ENCODE peak calls at places on chromosomes 6 and 20, in seven cellular contexts. C is lung, B is foreskin fibroblast, T is psoas muscle, R is GM12865, W is breast epithelium, H is left lung. N is an unnamed sample.
A peak's percentile ranks its signal among the peaks of the same experiment; 100 is the strongest.

GRCh38 chr6:165579151-165579550 is 83.9 kb downstream of the PDE10A start:
- DNase-seq in C (no peak), B (no peak), T (no peak), R (no peak), W (no peak), H (no peak), N (no peak)

GRCh38 chr20:43755390-43755789 is 28.6 kb upstream of the GTSF1L start:
- DNase-seq in C (no peak), B (peak; percentile 84), T (no peak), R (no peak), W (no peak), H (no peak), N (no peak)

GRCh38 chr20:24695529-24696225 is 226.2 kb downstream of the SYNDIG1 start:
- DNase-seq in C (peak; percentile 17), B (no peak), T (no peak), R (no peak), W (no peak), H (no peak), N (no peak)

GRCh38 chr6:50713977-50714486 is 706 bp downstream of the TFAP2D start:
- DNase-seq in C (no peak), B (no peak), T (no peak), R (no peak), W (no peak), H (no peak), N (no peak)

GRCh38 chr20:34374209-34374749 is 11.2 kb downstream of the ITCH start:
- DNase-seq in C (no peak), B (no peak), T (no peak), R (no peak), W (no peak), H (no peak), N (no peak)

GRCh38 chr6:106801256-106801655 is 171.9 kb downstream of the QRSL1 start:
- DNase-seq in C (no peak), B (no peak), T (no peak), R (no peak), W (no peak), H (no peak), N (no peak)

GRCh38 chr6:158161566-158162254 is 6.4 kb downstream of the SERAC1 start:
- DNase-seq in C (no peak), B (peak; percentile 24), T (no peak), R (no peak), W (no peak), H (no peak), N (peak; percentile 33)

GRCh38 chr6:119669228-119669627 is 319.7 kb upstream of the MAN1A1 start:
- DNase-seq in C (no peak), B (peak; percentile 27), T (no peak), R (no peak), W (no peak), H (no peak), N (no peak)

GRCh38 chr6:287500-287883 is 4.8 kb upstream of the DUSP22 start:
- DNase-seq in C (no peak), B (no peak), T (no peak), R (peak; percentile 58), W (no peak), H (no peak), N (no peak)

GRCh38 chr6:86487660-86488221 is 449.6 kb upstream of the HTR1E start:
- DNase-seq in C (no peak), B (no peak), T (no peak), R (no peak), W (no peak), H (no peak), N (no peak)

GRCh38 chr6:33091957-33092356 is 16.2 kb downstream of the HLA-DPB1 start:
- DNase-seq in C (no peak), B (no peak), T (no peak), R (peak; percentile 77), W (no peak), H (peak; percentile 80), N (peak; percentile 34)

GRCh38 chr20:58981564-58982364 is 708 bp downstream of the NELFCD start:
- DNase-seq in C (no peak), B (no peak), T (no peak), R (peak; percentile 55), W (no peak), H (no peak), N (peak; percentile 33)

GRCh38 chr20:11845311-11845710 is 72.4 kb upstream of the BTBD3 start:
- DNase-seq in C (no peak), B (peak; percentile 18), T (no peak), R (no peak), W (no peak), H (no peak), N (no peak)

GRCh38 chr20:5786930-5787826 is 37.0 kb downstream of the SHLD1 start:
- DNase-seq in C (no peak), B (peak; percentile 82), T (no peak), R (no peak), W (no peak), H (no peak), N (no peak)

GRCh38 chr6:4567141-4567540 is 209.1 kb upstream of the CDYL start:
- DNase-seq in C (no peak), B (peak; percentile 20), T (no peak), R (no peak), W (no peak), H (no peak), N (no peak)

GRCh38 chr6:56235245-56235644 is 12.1 kb downstream of the COL21A1 start:
- DNase-seq in C (no peak), B (peak; percentile 53), T (no peak), R (no peak), W (no peak), H (no peak), N (no peak)

GRCh38 chr6:26329763-26330511 is 35.1 kb upstream of the BTN3A2 start:
- DNase-seq in C (no peak), B (peak; percentile 83), T (no peak), R (peak; percentile 81), W (no peak), H (no peak), N (peak; percentile 55)

GRCh38 chr6:5677219-5678000 is 329.3 kb downstream of the NRN1 start:
- DNase-seq in C (no peak), B (peak; percentile 55), T (no peak), R (no peak), W (no peak), H (no peak), N (no peak)

GRCh38 chr6:71481021-71481420 is 192.4 kb downstream of the OGFRL1 start:
- DNase-seq in C (no peak), B (peak; percentile 45), T (no peak), R (no peak), W (no peak), H (no peak), N (no peak)

DNA sequence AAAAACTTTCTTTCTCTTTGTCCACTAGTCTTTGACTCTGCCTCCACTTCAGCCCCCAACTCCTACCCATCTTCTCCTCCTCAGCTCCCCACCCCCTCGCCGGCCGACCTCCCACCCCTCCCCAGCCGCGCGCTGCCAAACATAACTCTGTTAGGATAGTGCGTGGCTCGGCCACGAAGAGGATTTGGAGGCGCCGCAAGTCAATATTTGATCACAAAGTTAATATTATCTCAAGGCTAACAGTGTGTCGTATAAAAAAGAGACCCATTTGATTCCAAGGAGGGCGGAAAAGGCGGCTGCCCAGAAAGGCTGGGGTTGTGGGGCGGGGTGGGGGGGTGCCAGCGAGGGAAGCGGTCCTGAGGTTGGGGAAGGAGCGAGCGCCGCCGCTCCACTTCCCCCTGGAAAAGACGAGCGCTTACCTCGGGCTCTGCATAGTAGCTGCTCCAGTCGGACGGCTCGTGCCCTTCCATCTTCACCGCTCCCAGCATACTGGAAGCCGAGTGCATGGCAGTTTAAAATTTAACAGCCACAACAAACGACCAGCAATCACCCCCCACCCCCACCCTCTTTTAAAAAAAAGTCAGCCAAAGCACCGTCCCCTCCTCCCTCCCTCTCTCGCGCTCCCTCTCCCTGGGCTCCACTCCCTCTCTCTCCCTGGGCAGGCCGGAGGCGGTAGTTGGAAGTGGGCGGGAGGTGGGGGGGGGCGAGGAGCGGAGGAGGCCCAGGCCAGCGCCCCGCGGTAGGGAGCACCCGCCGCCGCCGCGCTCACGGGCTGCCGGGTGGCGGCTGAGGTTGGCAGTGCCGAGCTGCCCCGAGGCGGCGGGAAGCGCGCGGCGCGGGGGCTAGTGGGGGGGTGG is at the start of gene FOXA2:
- DNase-seq in C (peak; percentile 90), B (no peak), T (no peak), R (no peak), W (no peak), H (peak; percentile 90), N (peak; percentile 82)
- H3K4me3 ChIP-seq in C (peak within 1 kb of the TSS; percentile 65), B (no peak within 1 kb of the TSS), T (peak within 1 kb of the TSS; percentile 49), R (no peak within 1 kb of the TSS), W (peak within 1 kb of the TSS; percentile 54), H (peak within 1 kb of the TSS; percentile 41), N (peak within 1 kb of the TSS; percentile 47)

GRCh38 chr20:38291582-38291918 is 12.4 kb upstream of the BPI start:
- DNase-seq in C (no peak), B (no peak), T (no peak), R (no peak), W (no peak), H (no peak), N (no peak)

GRCh38 chr20:38294334-38294592 is 9.7 kb upstream of the BPI start:
- DNase-seq in C (no peak), B (no peak), T (no peak), R (no peak), W (no peak), H (no peak), N (no peak)

GRCh38 chr20:38291961-38292360 is 12.0 kb upstream of the BPI start:
- DNase-seq in C (no peak), B (no peak), T (no peak), R (no peak), W (no peak), H (no peak), N (no peak)

GRCh38 chr20:38293490-38294333 is 10.2 kb upstream of the BPI start:
- DNase-seq in C (no peak), B (no peak), T (no peak), R (no peak), W (no peak), H (no peak), N (no peak)

GRCh38 chr20:38290829-38291581 is 13.0 kb upstream of the BPI start:
- DNase-seq in C (no peak), B (peak; percentile 61), T (peak; percentile 65), R (peak; percentile 11), W (no peak), H (no peak), N (no peak)
- TF ChIP-seq CTCF in C (no peak), B (peak; percentile 49), T (peak; percentile 11), R (no peak), W (no peak), H (no peak), N (no peak)

DNA sequence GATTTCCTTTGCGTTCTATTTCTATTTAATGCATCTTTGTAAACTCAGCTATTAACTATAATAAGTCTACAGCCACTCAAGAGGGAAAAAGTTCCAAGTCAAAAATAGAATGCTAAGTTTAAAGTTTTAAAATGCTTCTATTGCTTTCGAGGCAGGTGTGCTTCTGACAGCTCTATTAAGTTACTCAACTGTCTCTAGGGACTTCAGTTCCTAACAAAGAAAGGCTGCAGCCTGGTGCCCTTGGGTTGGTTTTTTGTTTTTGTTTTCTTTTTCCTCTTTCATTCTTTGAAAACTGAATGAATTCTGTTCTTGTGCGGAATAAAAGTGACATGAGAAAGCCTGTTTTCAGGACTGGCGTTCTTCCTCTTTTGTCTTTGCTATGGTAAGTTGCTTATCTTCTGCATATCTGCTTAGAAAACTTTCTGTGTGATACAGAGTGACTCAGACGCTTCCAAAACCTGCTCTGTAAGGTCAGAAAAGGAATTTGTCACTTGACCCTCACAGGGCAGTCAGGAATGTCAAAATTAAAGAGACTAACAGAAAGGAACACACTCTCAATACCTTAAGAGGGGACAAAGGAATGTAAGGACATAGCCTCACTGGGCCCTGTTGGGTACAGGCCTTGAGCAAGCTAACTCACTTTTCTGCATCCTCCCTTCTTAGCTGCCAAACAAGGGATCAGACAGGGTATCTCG is 56.1 kb upstream of the NHSL1 start:
- DNase-seq in C (peak; percentile 53), B (peak; percentile 38), T (no peak), R (peak; percentile 9), W (no peak), H (no peak), N (no peak)
- H3K4me3 ChIP-seq in C (no peak overlapping the region), B (no peak overlapping the region), T (no peak overlapping the region), R (no peak overlapping the region), W (no peak overlapping the region), H (no peak overlapping the region), N (no peak overlapping the region)

GRCh38 chr20:9099372-9099771 is 30.5 kb downstream of the PLCB4 start:
- DNase-seq in C (no peak), B (no peak), T (no peak), R (no peak), W (no peak), H (no peak), N (no peak)
- TF ChIP-seq CTCF in C (no peak), B (no peak), T (no peak), R (no peak), W (no peak), H (no peak), N (no peak)